ENCODE peak calls at places on chromosomes 3 and 15, in ten cellular contexts. E is ovary, R is transverse colon, A is sigmoid colon, T is spleen, O is Peyer's patch, M is uterus, P is HCT116, I is upper lobe of left lung, Q is K562. W is an unnamed sample. For H3K4me1 and H3K27me3, the result is how much of the 10 kb centered on the place peaks cover.

GRCh38 chr15:24683736-24684135 is 8.2 kb downstream of the NPAP1 start:
- DNase-seq in E (no peak), R (no peak), A (no peak), T (no peak), O (no peak), M (no peak), P (no peak), I (no peak), Q (no peak), W (no peak)

GRCh38 chr3:40997711-40998519 is 201.4 kb upstream of the CTNNB1 start:
- DNase-seq in E (no peak), R (no peak), A (no peak), T (no peak), O (no peak), M (no peak), P (no peak), I (no peak), Q (no peak), W (no peak)

GRCh38 chr3:9339750-9340449 is 23.0 kb upstream of the THUMPD3 start:
- DNase-seq in E (no peak), R (no peak), A (no peak), T (no peak), O (no peak), M (no peak), P (peak), I (no peak), Q (no peak), W (no peak)

GRCh38 chr15:95972136-95972553 is 358.4 kb upstream of the NR2F2 start:
- DNase-seq in E (peak), R (no peak), A (no peak), T (no peak), O (no peak), M (peak), P (no peak), I (no peak), Q (no peak), W (no peak)

GRCh38 chr15:33675246-33675645 is 293.1 kb upstream of the CHRM5 start:
- DNase-seq in E (no peak), R (no peak), A (no peak), T (no peak), O (no peak), M (no peak), P (peak), I (no peak), Q (peak), W (no peak)

GRCh38 chr3:189557824-189558223 is 73.4 kb upstream of the TP63 start:
- DNase-seq in E (no peak), R (no peak), A (no peak), T (no peak), O (no peak), M (no peak), P (no peak), I (no peak), Q (no peak), W (no peak)

GRCh38 chr3:60812544-60812943 is 438.7 kb downstream of the FHIT start:
- DNase-seq in E (no peak), R (no peak), A (no peak), T (no peak), O (no peak), M (no peak), P (no peak), I (no peak), Q (no peak), W (no peak)

GRCh38 chr15:29568840-29569532 is 253.3 kb downstream of the TJP1 start:
- DNase-seq in E (no peak), R (peak), A (no peak), T (no peak), O (peak), M (no peak), P (peak), I (peak), Q (no peak), W (no peak)

GRCh38 chr3:125668804-125669203 is 73.5 kb upstream of the OSBPL11 start:
- DNase-seq in E (no peak), R (no peak), A (no peak), T (no peak), O (no peak), M (no peak), P (no peak), I (no peak), Q (no peak), W (no peak)

GRCh38 chr3:30530084-30530483 is 76.3 kb upstream of the TGFBR2 start:
- DNase-seq in E (no peak), R (no peak), A (no peak), T (no peak), O (no peak), M (no peak), P (no peak), I (no peak), Q (no peak), W (no peak)

GRCh38 chr3:142577701-142578308 is 728 bp downstream of the ATR start:
- DNase-seq in E (no peak), R (no peak), A (no peak), T (no peak), O (no peak), M (no peak), P (no peak), I (no peak), Q (no peak), W (no peak)

GRCh38 chr3:16338999-16339398 is 74.0 kb downstream of the OXNAD1 start:
- DNase-seq in E (no peak), R (no peak), A (no peak), T (no peak), O (no peak), M (no peak), P (no peak), I (peak), Q (no peak), W (no peak)

GRCh38 chr3:107367353-107367752 is 9.9 kb upstream of the CCDC54 start:
- DNase-seq in E (peak), R (no peak), A (no peak), T (no peak), O (no peak), M (no peak), P (peak), I (no peak), Q (peak), W (no peak)

GRCh38 chr3:111547645-111548044 is 5.6 kb downstream of the CD96 start:
- DNase-seq in E (no peak), R (peak), A (no peak), T (no peak), O (peak), M (no peak), P (no peak), I (no peak), Q (no peak), W (no peak)

GRCh38 chr15:71202712-71203111 is 87.4 kb downstream of the THSD4 start:
- DNase-seq in E (no peak), R (no peak), A (no peak), T (no peak), O (no peak), M (no peak), P (no peak), I (no peak), Q (no peak), W (no peak)

GRCh38 chr15:57505949-57506391 is 85.7 kb upstream of the MYZAP start:
- DNase-seq in E (no peak), R (peak), A (no peak), T (no peak), O (peak), M (no peak), P (no peak), I (peak), Q (no peak), W (no peak)

GRCh38 chr3:105504440-105504951 is 137.8 kb downstream of the ALCAM start:
- DNase-seq in E (no peak), R (no peak), A (no peak), T (peak), O (no peak), M (no peak), P (no peak), I (no peak), Q (no peak), W (no peak)

GRCh38 chr3:149577801-149578200 is 80.0 kb downstream of the WWTR1 start:
- DNase-seq in E (no peak), R (no peak), A (no peak), T (no peak), O (no peak), M (no peak), P (no peak), I (no peak), Q (no peak), W (no peak)

GRCh38 chr3:149581248-149581647 is 76.6 kb downstream of the WWTR1 start:
- DNase-seq in E (no peak), R (no peak), A (no peak), T (no peak), O (no peak), M (no peak), P (no peak), I (no peak), Q (no peak), W (no peak)

GRCh38 chr3:149581681-149582349 is 76.0 kb downstream of the WWTR1 start:
- DNase-seq in E (no peak), R (no peak), A (no peak), T (no peak), O (peak), M (peak), P (peak), I (peak), Q (no peak), W (no peak)

GRCh38 chr3:149579838-149580542 is 77.8 kb downstream of the WWTR1 start:
- DNase-seq in E (no peak), R (no peak), A (no peak), T (no peak), O (no peak), M (no peak), P (peak), I (no peak), Q (no peak), W (no peak)

GRCh38 chr3:149579161-149579560 is 78.7 kb downstream of the WWTR1 start:
- DNase-seq in E (no peak), R (no peak), A (no peak), T (no peak), O (no peak), M (no peak), P (no peak), I (no peak), Q (no peak), W (no peak)
- H3K4me1 ChIP-seq in E (under half), R (under half), A (half or more), T (half or more), O (under half), M (under half), P (half or more), I (half or more), Q (under half), W (half or more)

GRCh38 chr15:63969652-63970421 is 76.4 kb downstream of the DAPK2 start:
- DNase-seq in E (no peak), R (peak), A (no peak), T (peak), O (peak), M (no peak), P (no peak), I (peak), Q (no peak), W (peak)
- TF ChIP-seq POLR2A in E (no peak), R (peak), A (no peak), T (no peak), O (no peak), M (no peak), P (no peak), I (no peak), Q (no peak), W (no peak)

DNA sequence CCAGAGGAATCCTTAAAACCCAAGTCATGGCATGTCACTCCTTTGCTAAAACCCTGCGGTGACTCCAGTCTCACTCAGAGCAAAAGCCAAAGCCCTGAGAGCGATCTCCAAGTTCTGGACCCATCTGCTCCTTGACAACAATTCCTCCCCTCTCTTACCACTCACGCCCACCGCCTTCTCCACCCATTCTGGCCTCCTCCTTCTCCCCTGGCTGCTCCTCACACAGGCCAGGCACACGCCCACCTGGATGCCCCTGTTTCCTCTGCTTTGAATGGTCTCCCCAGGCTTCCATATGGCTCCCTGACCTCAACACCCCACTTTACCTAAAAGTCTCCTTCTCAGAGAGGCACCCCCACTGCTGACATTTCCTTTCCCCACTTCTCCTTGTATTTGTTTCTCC is 146.1 kb upstream of the LINGO1 start:
- DNase-seq in E (no peak), R (no peak), A (no peak), T (no peak), O (no peak), M (no peak), P (no peak), I (no peak), Q (no peak), W (no peak)
- H3K27me3 ChIP-seq in E (under half), R (under half), A (under half), T (under half), O (under half), M (under half), P (under half), I (under half), Q (under half), W (under half)

GRCh38 chr3:179672918-179673317 is 20.1 kb downstream of the USP13 start:
- DNase-seq in E (no peak), R (no peak), A (no peak), T (no peak), O (no peak), M (no peak), P (no peak), I (peak), Q (no peak), W (no peak)

GRCh38 chr3:179668429-179668828 is 15.6 kb downstream of the USP13 start:
- DNase-seq in E (no peak), R (no peak), A (no peak), T (no peak), O (no peak), M (no peak), P (no peak), I (no peak), Q (no peak), W (no peak)

GRCh38 chr3:179671709-179672337 is 19.0 kb downstream of the USP13 start:
- DNase-seq in E (no peak), R (no peak), A (no peak), T (no peak), O (no peak), M (no peak), P (no peak), I (no peak), Q (no peak), W (no peak)

GRCh38 chr3:179671309-179671708 is 18.5 kb downstream of the USP13 start:
- DNase-seq in E (no peak), R (no peak), A (no peak), T (no peak), O (no peak), M (no peak), P (no peak), I (no peak), Q (no peak), W (no peak)

GRCh38 chr3:179670311-179670710 is 17.5 kb downstream of the USP13 start:
- DNase-seq in E (no peak), R (no peak), A (no peak), T (no peak), O (no peak), M (no peak), P (no peak), I (no peak), Q (no peak), W (no peak)
- H3K4me1 ChIP-seq in E (under half), R (under half), A (under half), T (under half), O (under half), M (under half), P (under half), I (under half), Q (under half), W (under half)

GRCh38 chr15:66491846-66492245 is 5.7 kb downstream of the SNAPC5 start:
- DNase-seq in E (no peak), R (no peak), A (no peak), T (no peak), O (no peak), M (no peak), P (no peak), I (no peak), Q (no peak), W (no peak)
- TF ChIP-seq POLR2A in E (no peak), R (no peak), A (no peak), T (no peak), O (no peak), M (no peak), P (no peak), I (no peak), Q (peak), W (no peak)

GRCh38 chr3:127383656-127384179 is 95.9 kb upstream of the PRR20G start:
- DNase-seq in E (no peak), R (no peak), A (no peak), T (peak), O (no peak), M (no peak), P (no peak), I (no peak), Q (no peak), W (no peak)
- H3K27me3 ChIP-seq in E (under half), R (under half), A (under half), T (under half), O (under half), M (under half), P (under half), I (under half), Q (under half), W (under half)

W was measured in vagina.